ENCODE peak calls at places on chromosomes 5 and 9, in four cellular contexts. M is K562, T is GM12891, R is HepG2. L is an unnamed sample.

GRCh38 chr9:124212381-124213050 is 45.2 kb upstream of the NEK6 start:
- DNase-seq in T (no peak), M (no peak), R (no peak), L (no peak)

GRCh38 chr9:98940278-98940677 is 3.4 kb upstream of the COL15A1 start:
- DNase-seq in T (no peak), R (no peak), M (no peak), L (no peak)

GRCh38 chr5:179336126-179336870 is 9.0 kb downstream of the ADAMTS2 start:
- DNase-seq in R (no peak), M (no peak), T (no peak), L (no peak)

GRCh38 chr9:135582966-135583685 is 21.6 kb downstream of the PAEP start:
- DNase-seq in R (no peak), M (no peak), T (no peak), L (no peak)

GRCh38 chr5:129172561-129172960 is 78.0 kb downstream of the ISOC1 start:
- DNase-seq in T (no peak), M (no peak), R (no peak), L (no peak)

GRCh38 chr9:77819672-77820071 is 171.6 kb upstream of the GNA14 start:
- DNase-seq in M (no peak), T (no peak), R (no peak), L (no peak)

GRCh38 chr9:120742951-120743416 is 28.7 kb upstream of the MEGF9 start:
- DNase-seq in M (peak), T (peak), R (peak), L (peak)

GRCh38 chr9:92482336-92482735 is at the start of gene ASPN:
- DNase-seq in T (no peak), R (no peak), M (no peak), L (no peak)

GRCh38 chr9:90099262-90099982 is 494.6 kb downstream of the GADD45G start:
- DNase-seq in T (no peak), M (no peak), R (peak), L (no peak)

GRCh38 chr9:137228515-137228967 is 1.2 kb downstream of the RNF224 start:
- DNase-seq in R (no peak), M (peak), T (no peak), L (no peak)

GRCh38 chr5:149581192-149581861 is at the start of gene ARHGEF37:
- DNase-seq in M (no peak), R (peak), T (peak), L (no peak)
- TF ChIP-seq POLR2AphosphoS5 in M (no peak), R (no peak), T (no peak), L (no peak)

GRCh38 chr5:75678155-75678554 is 39.1 kb downstream of the POC5 start:
- DNase-seq in M (no peak), R (no peak), T (no peak), L (no peak)

GRCh38 chr5:75677607-75678006 is 39.6 kb downstream of the POC5 start:
- DNase-seq in M (no peak), R (no peak), T (no peak), L (no peak)

GRCh38 chr5:75686480-75686879 is 30.8 kb downstream of the POC5 start:
- DNase-seq in R (no peak), M (no peak), T (no peak), L (no peak)

GRCh38 chr5:75685141-75685540 is 32.1 kb downstream of the POC5 start:
- DNase-seq in R (no peak), T (no peak), M (no peak), L (no peak)

DNA sequence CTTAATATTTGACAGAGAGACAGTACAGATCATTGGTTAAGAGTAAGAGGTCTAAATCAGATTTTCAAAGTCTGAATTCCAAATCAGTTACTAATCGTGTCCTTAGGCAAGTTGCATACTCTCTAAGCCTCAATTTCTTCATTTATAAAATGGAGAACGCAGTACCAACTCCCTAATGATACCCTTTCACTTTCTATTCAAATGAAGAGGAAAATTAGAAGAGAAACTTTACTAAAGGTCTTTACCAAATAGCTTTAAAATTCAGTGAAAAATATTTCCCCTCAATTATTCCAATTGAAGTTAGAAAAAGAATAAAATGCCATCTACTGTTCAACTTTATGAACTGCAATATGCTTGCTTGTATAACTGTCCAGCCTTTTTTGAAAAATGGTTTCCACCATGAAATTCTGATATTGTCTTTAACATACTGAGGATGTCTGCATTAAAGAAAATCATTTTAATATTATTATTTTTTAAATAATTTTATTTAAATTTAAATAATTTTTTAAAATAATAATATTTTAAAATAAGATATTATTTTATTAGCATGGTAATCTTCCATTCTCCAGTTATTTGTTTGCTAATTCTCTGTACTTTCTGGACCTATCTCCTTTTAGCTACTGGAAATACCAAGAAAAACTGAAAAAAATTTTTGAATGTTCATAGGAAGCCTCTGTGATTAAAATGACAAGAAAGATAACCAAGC is 36.0 kb downstream of the POC5 start:
- DNase-seq in T (no peak), M (no peak), R (peak), L (no peak)
- TF ChIP-seq TAF1 in T (no peak), M (no peak), R (no peak), L (no peak)

GRCh38 chr5:172187118-172188032 is 649 bp downstream of the STK10 start:
- DNase-seq in M (peak), T (no peak), R (peak), L (peak)

GRCh38 chr5:172189693-172190296 is 1.8 kb upstream of the STK10 start:
- DNase-seq in T (no peak), R (no peak), M (no peak), L (no peak)

GRCh38 chr5:172186114-172186695 is 1.8 kb downstream of the STK10 start:
- DNase-seq in R (no peak), M (no peak), T (no peak), L (no peak)

GRCh38 chr5:172188893-172189692 is 1.1 kb upstream of the STK10 start:
- DNase-seq in M (no peak), R (no peak), T (no peak), L (no peak)

GRCh38 chr5:172188033-172188892 is at the start of gene STK10:
- DNase-seq in R (peak), M (peak), T (peak), L (peak)
- TF ChIP-seq POLR2A in R (peak), M (peak), T (no peak), L (peak)

DNA sequence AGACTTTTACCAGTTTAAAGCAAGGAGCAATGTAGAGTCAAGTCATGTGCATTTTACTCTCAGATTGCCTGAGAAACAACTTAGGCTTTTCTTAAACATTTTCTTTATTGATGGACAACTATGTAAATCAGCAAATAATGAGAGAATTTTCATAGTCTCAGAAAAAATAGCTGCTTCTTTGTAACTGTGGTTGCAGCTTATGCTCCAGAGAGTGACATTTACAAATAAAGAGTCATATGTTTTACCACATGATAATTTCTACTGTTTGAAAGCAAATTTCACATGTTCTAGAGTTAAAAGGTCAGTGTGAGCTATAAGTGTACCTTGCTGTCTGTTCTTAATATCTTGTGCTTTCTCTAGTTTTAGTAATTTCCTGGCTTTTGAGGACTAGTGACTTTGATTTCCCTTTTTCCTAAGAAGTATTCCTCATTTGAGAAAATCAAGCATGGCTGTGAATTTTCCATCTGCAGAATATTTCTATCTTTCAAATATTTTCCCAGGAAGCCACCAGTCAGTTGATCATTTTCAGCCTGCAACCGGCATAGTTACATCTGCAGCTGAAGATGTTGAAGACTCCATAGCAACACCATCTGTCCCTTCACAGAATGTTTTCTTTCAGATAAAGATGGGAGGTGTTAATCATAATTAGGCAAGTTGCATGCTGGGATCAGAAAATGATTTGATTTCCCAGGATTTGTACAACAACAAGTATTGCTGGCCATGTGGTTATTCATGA is 229.9 kb downstream of the SGCD start:
- DNase-seq in R (no peak), M (no peak), T (no peak), L (no peak)
- TF ChIP-seq POLR2AphosphoS5 in R (no peak), M (no peak), T (no peak), L (no peak)

GRCh38 chr9:129317179-129318011 is 139.3 kb upstream of the IER5L start:
- DNase-seq in R (peak), M (no peak), T (no peak), L (no peak)
- TF ChIP-seq TAF1 in R (no peak), M (no peak), T (no peak), L (no peak)

DNA sequence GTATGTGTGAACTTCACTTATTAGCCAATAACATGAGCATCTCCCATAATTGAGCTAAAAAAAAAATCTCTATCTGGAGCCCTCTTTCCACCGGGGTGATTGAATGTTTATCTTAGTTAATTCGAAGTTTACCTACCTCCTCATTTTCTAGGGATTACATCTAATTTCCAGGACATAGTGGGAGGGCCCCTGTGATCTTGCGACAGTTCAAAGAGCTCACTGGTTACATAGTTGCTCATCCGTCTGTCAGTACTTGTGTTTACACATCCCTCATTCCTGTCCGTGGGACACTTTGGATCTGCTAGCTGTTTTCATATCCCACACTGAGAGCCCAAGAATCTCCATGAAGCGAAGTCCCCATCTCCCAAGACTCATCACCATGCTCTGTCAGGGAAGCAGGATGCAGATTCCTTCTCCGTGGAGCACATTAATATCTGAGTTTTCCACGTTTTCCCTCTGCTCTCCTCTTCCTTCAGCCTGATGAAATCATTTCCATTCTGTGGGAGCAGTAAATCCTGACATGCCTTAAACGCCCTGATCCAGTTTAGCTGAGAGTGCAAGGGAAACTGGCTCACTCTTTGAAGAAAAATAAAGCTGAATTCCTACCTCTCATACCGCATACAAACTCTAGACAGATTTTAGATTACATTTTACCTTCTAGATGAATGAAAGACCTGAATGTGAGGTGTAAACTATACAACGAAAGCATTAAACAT is 10.2 kb upstream of the SFXN1 start:
- DNase-seq in M (no peak), T (no peak), R (peak), L (no peak)
- TF ChIP-seq POLR2A in M (no peak), T (no peak), R (no peak), L (no peak)

GRCh38 chr9:134371731-134372130 is 45.5 kb downstream of the RXRA start:
- DNase-seq in M (no peak), R (no peak), T (no peak), L (no peak)
- TF ChIP-seq POLR2AphosphoS5 in M (no peak), R (no peak), T (no peak), L (no peak)

DNA sequence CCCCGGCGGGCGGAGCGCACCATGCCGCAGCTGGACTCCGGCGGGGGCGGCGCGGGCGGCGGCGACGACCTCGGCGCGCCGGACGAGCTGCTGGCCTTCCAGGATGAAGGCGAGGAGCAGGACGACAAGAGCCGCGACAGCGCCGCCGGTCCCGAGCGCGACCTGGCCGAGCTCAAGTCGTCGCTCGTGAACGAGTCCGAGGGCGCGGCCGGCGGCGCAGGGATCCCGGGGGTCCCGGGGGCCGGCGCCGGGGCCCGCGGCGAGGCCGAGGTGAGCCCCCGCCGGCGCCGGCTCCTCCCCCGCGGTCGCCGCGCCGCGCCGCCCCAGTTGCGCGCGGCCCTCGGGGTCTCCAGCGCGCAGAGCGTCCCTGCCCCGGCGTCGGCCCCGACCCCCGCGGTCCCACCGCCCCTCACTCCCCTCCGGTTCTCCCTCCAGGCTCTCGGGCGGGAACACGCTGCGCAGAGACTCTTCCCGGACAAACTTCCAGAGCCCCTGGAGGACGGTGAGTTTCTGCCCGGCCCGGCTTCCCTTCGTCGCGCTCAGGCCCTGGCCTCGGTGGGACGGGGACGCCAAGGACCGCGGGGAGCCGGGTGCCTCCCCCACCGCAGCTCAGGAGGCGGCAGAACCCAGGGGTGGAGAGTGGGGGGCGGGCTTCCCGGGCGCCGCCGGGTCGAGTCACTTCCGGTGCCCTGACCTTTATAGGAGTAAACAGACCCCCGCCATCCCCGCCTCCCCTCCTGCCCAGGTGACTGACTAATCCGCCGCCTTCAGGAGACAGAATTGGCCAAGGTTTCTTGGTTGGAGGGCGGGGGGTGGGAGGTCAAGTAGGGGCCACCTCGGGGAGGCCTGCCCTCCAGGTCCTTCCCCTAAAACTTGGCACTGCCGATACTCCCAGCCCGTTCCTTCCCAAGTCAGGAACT is 665 bp downstream of the TCF7 start:
- DNase-seq in R (peak), M (peak), T (no peak), L (peak)
- TF ChIP-seq TAF1 in R (no peak), M (no peak), T (no peak), L (no peak)

GRCh38 chr9:35908484-35909125 is 685 bp upstream of the SPAAR start:
- DNase-seq in M (no peak), R (no peak), T (no peak), L (no peak)

GRCh38 chr9:35911690-35912089 is 2.4 kb downstream of the SPAAR start:
- DNase-seq in R (no peak), T (no peak), M (no peak), L (no peak)

GRCh38 chr9:35909274-35909673 is at the start of gene SPAAR:
- DNase-seq in T (no peak), R (no peak), M (no peak), L (no peak)

GRCh38 chr9:35910613-35911488 is 1.6 kb downstream of the SPAAR start:
- DNase-seq in M (peak), R (peak), T (no peak), L (no peak)

GRCh38 chr9:35909687-35910612 is 660 bp downstream of the SPAAR start:
- DNase-seq in M (no peak), R (no peak), T (no peak), L (no peak)
- TF ChIP-seq POLR2A in M (no peak), R (no peak), T (no peak), L (no peak)

L was measured in GM12892.